ENCODE peak calls at places on chromosomes 6 and 20, in nine cellular contexts. Y is GM23248; M is AG04450; G is activated CD4-positive, alpha-beta T cell treated with anti-CD3 and anti-CD28 coated beads, Interleukin-2, amount 10 ng/mL, durations not matched to agents 24 days and 14 days; E is AG09309; L is activated T-cell treated with anti-CD3 and anti-CD28 coated beads for 1 hour; D is heart right ventricle; U is activated naive CD4-positive, alpha-beta T cell treated with anti-CD3 and anti-CD28 coated beads, Interleukin-2, amount 10 ng/mL, durations not matched to agents 7 days and 5 days; A is iris pigment epithelial cell. O is an unnamed sample.

GRCh38 chr6:5325173-5325572 is 63.9 kb downstream of the FARS2 start:
- DNase-seq in U (no peak), D (no peak), E (no peak), M (no peak), A (no peak), G (peak), L (no peak), Y (no peak), O (no peak)

GRCh38 chr20:14955396-14955795 is 618.0 kb upstream of the FLRT3 start:
- DNase-seq in M (no peak), D (no peak), L (no peak), E (no peak), Y (no peak), G (peak), U (no peak), A (no peak), O (no peak)

GRCh38 chr20:62120990-62121775 is 1.1 kb upstream of the LSM14B start:
- DNase-seq in Y (peak), M (no peak), D (no peak), E (peak), U (no peak), L (no peak), A (peak), G (no peak), O (peak)

GRCh38 chr20:46849751-46850150 is 44.9 kb upstream of the EYA2 start:
- DNase-seq in U (no peak), A (no peak), M (no peak), G (no peak), E (no peak), D (no peak), L (no peak), Y (no peak), O (no peak)

GRCh38 chr20:36274248-36274841 is 31.8 kb upstream of the DLGAP4 start:
- DNase-seq in E (no peak), G (no peak), U (no peak), D (no peak), A (no peak), M (no peak), L (no peak), Y (no peak), O (no peak)

GRCh38 chr6:166402582-166403277 is 20.0 kb upstream of the MPC1 start:
- DNase-seq in M (no peak), U (no peak), D (no peak), Y (peak), G (no peak), E (peak), A (peak), L (no peak), O (peak)

GRCh38 chr6:166305562-166306117 is 2.6 kb downstream of the PRR18 start:
- DNase-seq in A (no peak), D (no peak), Y (no peak), L (no peak), G (no peak), U (no peak), E (no peak), M (no peak), O (no peak)

GRCh38 chr6:107704377-107705013 is 119.6 kb downstream of the SCML4 start:
- DNase-seq in L (no peak), U (peak), M (no peak), A (peak), E (no peak), Y (peak), G (peak), D (peak), O (peak)

GRCh38 chr20:9506337-9506821 is 8.0 kb upstream of the LAMP5 start:
- DNase-seq in L (no peak), A (no peak), Y (no peak), M (no peak), D (no peak), E (no peak), U (no peak), G (no peak), O (no peak)

GRCh38 chr6:27791182-27791939 is 120.8 kb downstream of the OR2B2 start:
- DNase-seq in A (peak), M (no peak), D (peak), U (no peak), Y (peak), G (peak), L (no peak), E (peak), O (peak)

GRCh38 chr20:44702776-44703175 is 12.4 kb upstream of the CCN5 start:
- DNase-seq in M (peak), U (no peak), D (peak), G (no peak), A (peak), L (no peak), Y (peak), E (peak), O (peak)

GRCh38 chr6:37783831-37784584 is 35.5 kb upstream of the ZFAND3 start:
- DNase-seq in L (no peak), D (no peak), A (peak), G (no peak), Y (peak), U (no peak), M (no peak), E (no peak), O (peak)

GRCh38 chr6:15327271-15327670 is 81.4 kb downstream of the JARID2 start:
- DNase-seq in Y (no peak), D (no peak), G (peak), L (no peak), A (no peak), M (no peak), E (no peak), U (peak), O (no peak)

GRCh38 chr20:63972312-63973159 is 2.8 kb upstream of the ZNF512B start:
- DNase-seq in U (no peak), A (no peak), G (no peak), M (no peak), L (no peak), Y (no peak), D (peak), E (no peak), O (no peak)

GRCh38 chr6:35688605-35689322 is at the start of gene FKBP5:
- DNase-seq in Y (peak), E (peak), G (peak), D (peak), U (peak), A (peak), L (peak), M (peak), O (peak)

GRCh38 chr6:86963352-86963751 is 26.0 kb downstream of the HTR1E start:
- DNase-seq in M (no peak), E (no peak), G (no peak), L (no peak), D (no peak), U (no peak), A (no peak), Y (peak), O (no peak)

GRCh38 chr20:2858591-2858990 is 14.7 kb upstream of the PTPRA start:
- DNase-seq in E (no peak), G (no peak), L (no peak), A (no peak), U (no peak), Y (peak), D (no peak), M (no peak), O (no peak)

GRCh38 chr20:64065973-64066341 is 3.0 kb downstream of the TCEA2 start:
- DNase-seq in M (no peak), Y (peak), E (peak), A (peak), D (no peak), U (peak), G (peak), L (no peak), O (peak)